ENCODE peak calls at places on chromosome 20, in seven cellular contexts. S, I, K, H, A, V and N are unnamed samples.
A peak's percentile ranks its signal among the peaks of the same experiment; 100 is the strongest.

GRCh38 chr20:60512436-60512835 is 554.2 kb downstream of the CDH26 start:
- DNase-seq in K (no peak), H (no peak), S (no peak), V (no peak), A (no peak), I (peak; percentile 7), N (no peak)

GRCh38 chr20:10985536-10985935 is 311.7 kb upstream of the JAG1 start:
- DNase-seq in I (peak; percentile 53), V (no peak), S (no peak), K (no peak), H (peak; percentile 64), A (no peak), N (no peak)

GRCh38 chr20:5168582-5169396 is 42.0 kb downstream of the CDS2 start:
- DNase-seq in A (no peak), I (peak; percentile 57), H (peak; percentile 69), S (no peak), V (no peak), K (no peak), N (peak; percentile 43)

GRCh38 chr20:8168785-8169288 is 36.8 kb downstream of the PLCB1 start:
- DNase-seq in A (no peak), H (no peak), S (no peak), V (no peak), K (no peak), I (no peak), N (no peak)

GRCh38 chr20:33669224-33669623 is 2.5 kb downstream of the ACTL10 start:
- DNase-seq in I (no peak), S (no peak), V (peak; percentile 71), H (no peak), K (no peak), A (no peak), N (no peak)

GRCh38 chr20:31603822-31604566 is 1.1 kb upstream of the ID1 start:
- DNase-seq in K (peak; percentile 74), V (peak; percentile 86), I (peak; percentile 97), A (peak; percentile 78), S (peak; percentile 95), H (peak; percentile 100), N (peak; percentile 97)

GRCh38 chr20:44730441-44730840 is 15.2 kb upstream of the KCNK15 start:
- DNase-seq in V (no peak), I (peak; percentile 88), S (no peak), K (no peak), A (no peak), H (peak; percentile 67), N (no peak)

GRCh38 chr20:20466341-20466879 is 98.5 kb downstream of the INSM1 start:
- DNase-seq in S (no peak), V (peak; percentile 42), A (no peak), H (peak; percentile 49), K (no peak), I (peak; percentile 59), N (peak; percentile 66)

GRCh38 chr20:60804918-60805631 is 447.0 kb upstream of the CDH4 start:
- DNase-seq in V (no peak), K (no peak), H (no peak), I (no peak), S (no peak), A (no peak), N (no peak)

GRCh38 chr20:14055127-14055742 is 59.9 kb downstream of the MACROD2 start:
- DNase-seq in S (no peak), V (peak; percentile 77), H (peak; percentile 57), K (no peak), I (peak; percentile 70), A (no peak), N (peak; percentile 72)

GRCh38 chr20:15205023-15205422 is 867.6 kb upstream of the FLRT3 start:
- DNase-seq in V (no peak), H (no peak), A (no peak), K (no peak), S (no peak), I (no peak), N (no peak)

GRCh38 chr20:25277051-25277801 is 29.3 kb downstream of the PYGB start:
- DNase-seq in I (no peak), K (peak; percentile 10), A (no peak), V (no peak), H (no peak), S (peak; percentile 78), N (no peak)

GRCh38 chr20:50015993-50016770 is 33.4 kb downstream of the SNAI1 start:
- DNase-seq in V (no peak), K (no peak), A (no peak), S (no peak), I (peak; percentile 52), H (peak; percentile 76), N (no peak)

GRCh38 chr20:40956503-40956902 is 72.1 kb upstream of the TOP1 start:
- DNase-seq in H (no peak), V (peak; percentile 61), S (no peak), I (no peak), K (no peak), A (no peak), N (no peak)

GRCh38 chr20:63351811-63352591 is 9.1 kb downstream of the CHRNA4 start:
- DNase-seq in K (no peak), A (no peak), V (no peak), S (peak; percentile 82), H (no peak), I (no peak), N (no peak)

GRCh38 chr20:41054463-41055230 is 26.0 kb downstream of the TOP1 start:
- DNase-seq in V (no peak), A (no peak), S (no peak), K (no peak), I (no peak), H (no peak), N (no peak)

GRCh38 chr20:47432251-47433210 is 69.2 kb upstream of the NCOA3 start:
- DNase-seq in V (no peak), I (peak; percentile 28), S (no peak), H (no peak), K (no peak), A (no peak), N (no peak)

GRCh38 chr20:7939663-7940062 is 595 bp downstream of the HAO1 start:
- DNase-seq in V (no peak), H (no peak), A (no peak), K (no peak), I (no peak), S (no peak), N (no peak)

GRCh38 chr20:841568-842546 is 8.3 kb downstream of the FAM110A start:
- DNase-seq in K (no peak), V (no peak), A (no peak), H (no peak), I (no peak), S (no peak), N (no peak)

GRCh38 chr20:4488407-4489339 is 233.0 kb upstream of the PRND start:
- DNase-seq in S (no peak), H (peak; percentile 52), I (peak; percentile 47), A (no peak), V (no peak), K (no peak), N (no peak)

GRCh38 chr20:44208165-44208564 is 2.4 kb downstream of the OSER1 start:
- DNase-seq in I (no peak), A (no peak), H (no peak), K (no peak), S (no peak), V (peak; percentile 83), N (peak; percentile 46)

GRCh38 chr20:58818585-58819285 is 32.0 kb downstream of the GNAS-AS1 start:
- DNase-seq in I (peak; percentile 56), S (no peak), K (no peak), H (peak; percentile 67), V (no peak), A (no peak), N (no peak)

GRCh38 chr20:62365814-62366369 is 1.2 kb downstream of the LAMA5 start:
- DNase-seq in H (no peak), I (no peak), S (peak; percentile 43), A (no peak), V (peak; percentile 60), K (no peak), N (no peak)

GRCh38 chr20:41222703-41223102 is 85.4 kb downstream of the PLCG1 start:
- DNase-seq in A (no peak), S (no peak), I (peak; percentile 41), V (no peak), K (no peak), H (peak; percentile 35), N (no peak)

GRCh38 chr20:9139106-9139808 is 70.4 kb downstream of the PLCB4 start:
- DNase-seq in V (no peak), S (no peak), A (no peak), H (no peak), K (no peak), I (no peak), N (no peak)

GRCh38 chr20:1388253-1388652 is 4.6 kb downstream of the FKBP1A start:
- DNase-seq in I (no peak), H (no peak), K (no peak), S (no peak), A (no peak), V (no peak), N (no peak)

GRCh38 chr20:3473324-3473723 is 2.5 kb downstream of the ATRN start:
- DNase-seq in V (no peak), H (no peak), S (no peak), K (no peak), I (no peak), A (no peak), N (no peak)

GRCh38 chr20:63043348-63044203 is 36.8 kb upstream of the BHLHE23 start:
- DNase-seq in V (peak; percentile 56), I (no peak), A (no peak), H (no peak), K (no peak), S (peak; percentile 20), N (no peak)

GRCh38 chr20:10935658-10936057 is 261.9 kb upstream of the JAG1 start:
- DNase-seq in H (no peak), K (no peak), V (no peak), A (no peak), I (peak; percentile 19), S (no peak), N (no peak)

GRCh38 chr20:4112490-4113420 is 97.4 kb upstream of the RNF24 start:
- DNase-seq in H (no peak), K (no peak), V (no peak), I (no peak), A (no peak), S (peak; percentile 77), N (no peak)

GRCh38 chr20:45032781-45033180 is 66.5 kb downstream of the STK4 start:
- DNase-seq in K (no peak), V (peak; percentile 65), A (no peak), S (no peak), I (no peak), H (no peak), N (peak; percentile 50)

GRCh38 chr20:61965606-61966491 is 99.8 kb downstream of the TAF4 start:
- DNase-seq in H (no peak), I (no peak), V (no peak), S (peak; percentile 32), A (no peak), K (no peak), N (peak; percentile 20)

GRCh38 chr20:15976047-15976731 is 597.1 kb downstream of the KIF16B start:
- DNase-seq in K (no peak), S (no peak), I (no peak), V (no peak), A (no peak), H (no peak), N (no peak)

GRCh38 chr20:6120491-6120988 is 2.3 kb downstream of the FERMT1 start:
- DNase-seq in K (no peak), S (no peak), V (no peak), A (no peak), H (no peak), I (no peak), N (no peak)

GRCh38 chr20:34269996-34270627 is 28.9 kb downstream of the ASIP start:
- DNase-seq in V (no peak), S (peak; percentile 52), I (peak; percentile 95), K (no peak), H (no peak), A (no peak), N (no peak)

GRCh38 chr20:57829805-57830514 is 120.1 kb upstream of the PMEPA1 start:
- DNase-seq in A (no peak), I (no peak), H (no peak), K (no peak), V (no peak), S (no peak), N (no peak)